ENCODE peak calls at places on chromosomes 5 and 9, in ten cellular contexts. U is WERI-Rb-1; M is ELR; N is PC-3; S is CD4-positive, alpha-beta T cell; I is T follicular helper cell; C is GM04504; O is AG09309; K is anterior cingulate cortex; W is SK-MEL-5. A is an unnamed sample.

GRCh38 chr9:111050819-111051218 is 12.5 kb upstream of the LPAR1 start:
- DNase-seq in U (no peak), M (peak), N (no peak), S (no peak), I (no peak), C (no peak), O (no peak), K (no peak), W (no peak), A (no peak)

GRCh38 chr5:997001-997474 is 11.6 kb upstream of the NKD2 start:
- DNase-seq in U (peak), M (no peak), N (no peak), S (no peak), I (no peak), C (no peak), O (no peak), K (no peak), W (peak), A (no peak)

GRCh38 chr9:101325053-101325452 is 59.8 kb downstream of the BAAT start:
- DNase-seq in U (no peak), M (no peak), N (no peak), S (no peak), I (no peak), C (no peak), O (no peak), K (no peak), W (no peak), A (no peak)

GRCh38 chr9:264231-264630 is 49.6 kb downstream of the DOCK8 start:
- DNase-seq in U (no peak), M (no peak), N (no peak), S (no peak), I (no peak), C (no peak), O (no peak), K (no peak), W (no peak), A (no peak)

GRCh38 chr5:174491265-174491664 is 233.1 kb upstream of the MSX2 start:
- DNase-seq in U (no peak), M (no peak), N (no peak), S (no peak), I (no peak), C (no peak), O (no peak), K (no peak), W (no peak), A (no peak)

GRCh38 chr9:34493972-34494535 is 28.7 kb downstream of the ENHO start:
- DNase-seq in U (no peak), M (peak), N (peak), S (peak), I (no peak), C (no peak), O (no peak), K (no peak), W (no peak), A (peak)

GRCh38 chr9:108836771-108837170 is 19.0 kb downstream of the ACTL7B start:
- DNase-seq in U (peak), M (peak), N (peak), S (no peak), I (no peak), C (no peak), O (no peak), K (no peak), W (no peak), A (peak)

GRCh38 chr5:75450069-75450468 is 61.4 kb downstream of the CERT1 start:
- DNase-seq in U (no peak), M (no peak), N (peak), S (no peak), I (no peak), C (no peak), O (no peak), K (no peak), W (no peak), A (no peak)

GRCh38 chr5:10541247-10541646 is 22.6 kb upstream of the ANKRD33B start:
- DNase-seq in U (no peak), M (no peak), N (no peak), S (no peak), I (no peak), C (no peak), O (no peak), K (no peak), W (no peak), A (no peak)

GRCh38 chr5:94830520-94830919 is 212.1 kb downstream of the SLF1 start:
- DNase-seq in U (no peak), M (peak), N (peak), S (no peak), I (no peak), C (no peak), O (no peak), K (no peak), W (peak), A (no peak)

GRCh38 chr9:14466828-14467227 is 152.9 kb upstream of the NFIB start:
- DNase-seq in U (no peak), M (no peak), N (no peak), S (no peak), I (no peak), C (no peak), O (no peak), K (no peak), W (no peak), A (no peak)

GRCh38 chr5:73319036-73319435 is 129.5 kb downstream of the FOXD1 start:
- DNase-seq in U (no peak), M (no peak), N (no peak), S (no peak), I (no peak), C (no peak), O (no peak), K (no peak), W (no peak), A (no peak)

GRCh38 chr9:90926920-90927319 is 125.3 kb downstream of the SYK start:
- DNase-seq in U (no peak), M (no peak), N (no peak), S (no peak), I (no peak), C (no peak), O (no peak), K (no peak), W (no peak), A (no peak)

GRCh38 chr9:74138182-74138581 is 359.0 kb upstream of the RORB start:
- DNase-seq in U (no peak), M (no peak), N (no peak), S (no peak), I (no peak), C (no peak), O (no peak), K (no peak), W (no peak), A (no peak)

GRCh38 chr9:71567890-71568289 is 200.4 kb downstream of the CEMIP2 start:
- DNase-seq in U (no peak), M (no peak), N (no peak), S (no peak), I (no peak), C (no peak), O (no peak), K (no peak), W (no peak), A (no peak)

GRCh38 chr5:5159282-5160108 is 19.4 kb downstream of the ADAMTS16 start:
- DNase-seq in U (no peak), M (no peak), N (no peak), S (no peak), I (no peak), C (no peak), O (no peak), K (no peak), W (no peak), A (no peak)

GRCh38 chr9:84374516-84374915 is 34.0 kb upstream of the SLC28A3 start:
- DNase-seq in U (peak), M (no peak), N (no peak), S (no peak), I (no peak), C (no peak), O (no peak), K (no peak), W (no peak), A (no peak)

GRCh38 chr5:151571270-151572173 is 19.6 kb downstream of the FAT2 start:
- DNase-seq in U (no peak), M (no peak), N (no peak), S (no peak), I (no peak), C (no peak), O (no peak), K (no peak), W (peak), A (no peak)

GRCh38 chr5:59840200-59840601 is 53.3 kb downstream of the PDE4D start:
- DNase-seq in U (peak), M (peak), N (no peak), S (no peak), I (no peak), C (no peak), O (no peak), K (no peak), W (no peak), A (peak)

GRCh38 chr5:40649493-40650030 is 30.2 kb upstream of the PTGER4 start:
- DNase-seq in U (no peak), M (no peak), N (no peak), S (no peak), I (no peak), C (no peak), O (no peak), K (no peak), W (no peak), A (no peak)

GRCh38 chr5:68267044-68267443 is 51.5 kb downstream of the PIK3R1 start:
- DNase-seq in U (peak), M (no peak), N (no peak), S (no peak), I (no peak), C (no peak), O (no peak), K (no peak), W (no peak), A (no peak)

GRCh38 chr5:63960646-63961045 is 1.6 kb downstream of the HTR1A start:
- DNase-seq in U (peak), M (no peak), N (no peak), S (no peak), I (no peak), C (no peak), O (no peak), K (no peak), W (no peak), A (no peak)

GRCh38 chr5:119072496-119072895 is 1.6 kb downstream of the DMXL1 start:
- DNase-seq in U (no peak), M (no peak), N (peak), S (no peak), I (no peak), C (no peak), O (no peak), K (no peak), W (no peak), A (no peak)

GRCh38 chr9:114894801-114895433 is 35.5 kb downstream of the TNFSF8 start:
- DNase-seq in U (no peak), M (peak), N (peak), S (no peak), I (no peak), C (peak), O (peak), K (no peak), W (peak), A (peak)

GRCh38 chr9:87350915-87351314 is 146.8 kb upstream of the DAPK1 start:
- DNase-seq in U (no peak), M (no peak), N (no peak), S (no peak), I (no peak), C (no peak), O (peak), K (no peak), W (no peak), A (no peak)

GRCh38 chr9:11319477-11320060 is 706.8 kb upstream of the PTPRD start:
- DNase-seq in U (peak), M (no peak), N (peak), S (no peak), I (no peak), C (no peak), O (no peak), K (no peak), W (peak), A (no peak)

GRCh38 chr9:38142201-38142600 is 73.2 kb upstream of the SHB start:
- DNase-seq in U (peak), M (peak), N (no peak), S (no peak), I (no peak), C (peak), O (no peak), K (no peak), W (no peak), A (peak)

GRCh38 chr5:51380603-51381207 is 2.5 kb upstream of the ISL1 start:
- DNase-seq in U (no peak), M (peak), N (peak), S (no peak), I (no peak), C (no peak), O (no peak), K (no peak), W (peak), A (no peak)

GRCh38 chr5:6556089-6556801 is 76.6 kb downstream of the NSUN2 start:
- DNase-seq in U (no peak), M (no peak), N (peak), S (no peak), I (no peak), C (no peak), O (no peak), K (no peak), W (no peak), A (no peak)

GRCh38 chr5:172361566-172362238 is 78.1 kb upstream of the UBTD2 start:
- DNase-seq in U (no peak), M (peak), N (peak), S (no peak), I (no peak), C (peak), O (peak), K (no peak), W (peak), A (peak)

GRCh38 chr5:151202381-151203139 is 21.3 kb downstream of the CCDC69 start:
- DNase-seq in U (no peak), M (peak), N (peak), S (no peak), I (no peak), C (peak), O (no peak), K (no peak), W (no peak), A (no peak)

GRCh38 chr9:134323741-134324358 is 2.4 kb upstream of the RXRA start:
- DNase-seq in U (peak), M (no peak), N (no peak), S (no peak), I (no peak), C (no peak), O (no peak), K (no peak), W (no peak), A (no peak)

GRCh38 chr5:73606206-73606753 is 19.7 kb upstream of the ARHGEF28 start:
- DNase-seq in U (no peak), M (peak), N (no peak), S (no peak), I (no peak), C (no peak), O (no peak), K (no peak), W (no peak), A (no peak)

GRCh38 chr5:30765227-30765626 is 428.3 kb upstream of the CDH6 start:
- DNase-seq in U (no peak), M (no peak), N (peak), S (no peak), I (no peak), C (no peak), O (no peak), K (no peak), W (no peak), A (no peak)